ENCODE peak calls at places on chromosomes 13 and 19, in four cellular contexts. One of them, this sample, is unnamed.

GRCh38 chr19:35318679-35319448 is 10.1 kb upstream of the CD22 start:
- DNase-seq in GM12878: no peak
- DNase-seq in HepG2: peak
- DNase-seq in K562: peak
- DNase-seq in this sample: no peak

GRCh38 chr13:80840313-80840976 is 499.5 kb upstream of the SPRY2 start:
- DNase-seq in GM12878: no peak
- DNase-seq in HepG2: no peak
- DNase-seq in K562: no peak
- DNase-seq in this sample: no peak

GRCh38 chr13:114309806-114310410 is 4.4 kb upstream of the CHAMP1 start:
- DNase-seq in GM12878: no peak
- DNase-seq in HepG2: no peak
- DNase-seq in K562: no peak
- DNase-seq in this sample: no peak

GRCh38 chr13:78562237-78562889 is 41.0 kb downstream of the POU4F1 start:
- DNase-seq in GM12878: no peak
- DNase-seq in HepG2: no peak
- DNase-seq in K562: no peak
- DNase-seq in this sample: no peak

GRCh38 chr19:52170863-52171320 is 529 bp downstream of the ZNF836 start:
- DNase-seq in GM12878: no peak
- DNase-seq in HepG2: no peak
- DNase-seq in K562: no peak
- DNase-seq in this sample: peak

GRCh38 chr19:11130824-11131455 is 24.6 kb downstream of the SPC24 start:
- DNase-seq in GM12878: no peak
- DNase-seq in HepG2: peak
- DNase-seq in K562: peak
- DNase-seq in this sample: peak

GRCh38 chr13:24612726-24613125 is 67.5 kb upstream of the ATP12A start:
- DNase-seq in GM12878: no peak
- DNase-seq in HepG2: no peak
- DNase-seq in K562: no peak
- DNase-seq in this sample: no peak

GRCh38 chr13:36815069-36815468 is 4.0 kb upstream of the RFXAP start:
- DNase-seq in GM12878: no peak
- DNase-seq in HepG2: peak
- DNase-seq in K562: peak
- DNase-seq in this sample: no peak

GRCh38 chr19:3963458-3964255 is 7.2 kb downstream of the DAPK3 start:
- DNase-seq in GM12878: no peak
- DNase-seq in HepG2: no peak
- DNase-seq in K562: no peak
- DNase-seq in this sample: no peak

GRCh38 chr19:50301607-50301971 is 27.6 kb downstream of the KCNC3 start:
- DNase-seq in GM12878: no peak
- DNase-seq in HepG2: no peak
- DNase-seq in K562: no peak
- DNase-seq in this sample: no peak

GRCh38 chr13:30165791-30166190 is 141.6 kb downstream of the KATNAL1 start:
- DNase-seq in GM12878: no peak
- DNase-seq in HepG2: no peak
- DNase-seq in K562: no peak
- DNase-seq in this sample: no peak

GRCh38 chr19:3028305-3029069 is 593 bp downstream of the TLE2 start:
- DNase-seq in GM12878: no peak
- DNase-seq in HepG2: no peak
- DNase-seq in K562: no peak
- DNase-seq in this sample: peak

DNA sequence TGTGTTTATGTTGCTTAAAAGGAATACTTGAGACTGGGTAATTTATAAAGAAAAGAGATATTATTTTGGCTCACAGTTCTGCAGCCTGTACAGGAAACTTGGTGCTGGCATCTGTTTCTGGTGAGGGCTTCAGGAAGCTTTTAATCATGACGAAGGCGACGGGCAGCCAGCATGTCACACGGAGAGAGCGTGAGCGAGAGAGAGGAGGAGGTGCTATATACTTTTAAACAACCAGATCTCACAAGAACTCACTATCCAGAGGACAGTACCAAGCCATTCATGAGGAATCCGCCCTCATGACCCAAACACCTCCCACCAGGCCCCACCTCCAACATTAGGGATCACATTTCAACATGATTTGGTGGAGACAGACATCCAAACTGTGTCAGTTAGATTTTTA is 163.4 kb upstream of the TSC22D1 start:
- DNase-seq in GM12878: no peak
- DNase-seq in HepG2: no peak
- DNase-seq in K562: no peak
- DNase-seq in this sample: no peak
- TF ChIP-seq ETV6 in GM12878: no peak
- TF ChIP-seq ETV6 in HepG2: no peak
- TF ChIP-seq ETV6 in K562: no peak
- TF ChIP-seq ETV6 in this sample: no peak

DNA sequence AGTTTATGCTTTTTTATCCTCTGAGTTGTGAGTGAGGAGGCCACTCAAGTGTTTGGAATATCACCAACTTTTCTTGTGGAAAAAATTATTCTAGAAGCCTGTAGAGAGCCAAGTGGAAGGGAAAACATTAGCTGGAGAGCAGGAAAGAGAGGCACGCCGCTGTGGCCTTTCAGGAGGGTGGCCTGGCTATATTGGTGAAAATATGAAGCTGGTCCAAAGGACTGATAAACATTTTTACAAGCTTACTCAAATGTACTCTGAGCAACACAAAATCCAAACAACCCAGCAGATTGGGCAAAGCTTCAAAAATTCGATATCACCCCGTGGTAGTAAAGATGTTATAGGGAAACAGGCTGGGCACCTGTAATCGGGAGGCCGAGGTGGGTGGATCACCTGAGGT is 2.4 kb upstream of the EIF3G start:
- DNase-seq in GM12878: no peak
- DNase-seq in HepG2: no peak
- DNase-seq in K562: no peak
- DNase-seq in this sample: no peak
- TF ChIP-seq ESRRA in GM12878: no peak
- TF ChIP-seq ESRRA in HepG2: no peak
- TF ChIP-seq ESRRA in K562: no peak
- TF ChIP-seq ESRRA in this sample: no peak

GRCh38 chr13:41520016-41520698 is 62.8 kb downstream of the RGCC start:
- DNase-seq in GM12878: no peak
- DNase-seq in HepG2: no peak
- DNase-seq in K562: no peak
- DNase-seq in this sample: no peak

GRCh38 chr13:41528021-41528420 is 70.7 kb downstream of the RGCC start:
- DNase-seq in GM12878: no peak
- DNase-seq in HepG2: no peak
- DNase-seq in K562: no peak
- DNase-seq in this sample: no peak

GRCh38 chr13:41520699-41521630 is 63.6 kb downstream of the RGCC start:
- DNase-seq in GM12878: no peak
- DNase-seq in HepG2: no peak
- DNase-seq in K562: no peak
- DNase-seq in this sample: no peak

GRCh38 chr13:41523396-41523795 is 66.0 kb downstream of the RGCC start:
- DNase-seq in GM12878: no peak
- DNase-seq in HepG2: no peak
- DNase-seq in K562: no peak
- DNase-seq in this sample: no peak
- TF ChIP-seq TCF7 in GM12878: no peak
- TF ChIP-seq TCF7 in HepG2: no peak
- TF ChIP-seq TCF7 in K562: no peak
- TF ChIP-seq TCF7 in this sample: no peak

GRCh38 chr19:45682908-45683307 is 8.8 kb downstream of the SNRPD2 start:
- DNase-seq in GM12878: no peak
- DNase-seq in HepG2: no peak
- DNase-seq in K562: no peak
- DNase-seq in this sample: no peak

GRCh38 chr19:45676851-45677263 is 8.8 kb downstream of the GIPR start:
- DNase-seq in GM12878: no peak
- DNase-seq in HepG2: no peak
- DNase-seq in K562: no peak
- DNase-seq in this sample: no peak

GRCh38 chr19:45681391-45682015 is 10.2 kb downstream of the SNRPD2 start:
- DNase-seq in GM12878: no peak
- DNase-seq in HepG2: peak
- DNase-seq in K562: peak
- DNase-seq in this sample: peak

GRCh38 chr19:45677351-45678230 is 9.6 kb downstream of the GIPR start:
- DNase-seq in GM12878: peak
- DNase-seq in HepG2: peak
- DNase-seq in K562: peak
- DNase-seq in this sample: peak

GRCh38 chr19:45682117-45682516 is 9.6 kb downstream of the SNRPD2 start:
- DNase-seq in GM12878: no peak
- DNase-seq in HepG2: no peak
- DNase-seq in K562: no peak
- DNase-seq in this sample: no peak
- TF ChIP-seq ETV6 in GM12878: no peak
- TF ChIP-seq ETV6 in HepG2: no peak
- TF ChIP-seq ETV6 in K562: no peak
- TF ChIP-seq ETV6 in this sample: no peak

DNA sequence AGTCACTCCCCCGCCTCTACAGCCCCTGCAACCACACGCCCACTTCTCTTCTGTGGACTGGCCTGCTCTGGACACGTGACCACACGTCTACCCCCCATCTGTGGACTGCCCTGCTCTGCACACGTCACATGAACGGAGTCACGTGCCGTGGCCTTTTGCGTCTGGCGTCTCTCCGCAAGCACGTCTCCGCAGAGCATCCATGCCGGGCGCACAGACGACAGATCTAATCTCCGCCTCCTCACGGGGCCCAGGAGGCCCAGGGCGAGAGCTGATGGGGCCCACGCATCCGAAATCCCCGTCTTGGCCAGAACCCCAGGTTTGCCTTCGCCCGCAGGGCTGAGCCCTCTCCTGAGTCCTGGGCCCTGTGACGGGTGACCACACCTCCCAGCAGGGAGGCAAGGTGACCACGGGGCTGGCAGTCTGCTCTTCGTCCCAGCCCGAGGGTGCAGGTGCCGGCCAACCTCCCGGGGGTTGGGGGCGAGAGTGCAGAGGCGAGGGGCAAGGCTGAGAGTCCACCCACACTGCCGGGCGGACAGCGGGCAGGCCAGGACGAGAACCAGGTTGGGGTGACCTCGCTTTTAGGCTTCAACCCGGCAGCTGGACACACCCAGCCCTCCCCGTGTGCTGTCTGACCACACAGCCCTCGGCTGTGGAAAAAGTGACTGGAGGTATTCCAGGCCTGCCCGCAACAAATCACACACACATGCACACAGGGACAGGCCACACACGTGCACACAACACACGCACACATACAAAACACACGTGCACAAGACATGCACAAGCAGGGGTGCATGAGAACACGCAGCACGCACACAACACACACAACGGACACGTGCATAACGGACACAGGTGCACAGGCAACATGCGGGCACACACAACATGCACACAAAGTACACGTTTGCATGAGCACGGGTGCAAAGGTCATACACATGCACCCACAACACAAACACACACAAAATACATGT is 3.9 kb downstream of the SBNO2 start:
- DNase-seq in GM12878: no peak
- DNase-seq in HepG2: no peak
- DNase-seq in K562: no peak
- DNase-seq in this sample: peak
- TF ChIP-seq ESRRA in GM12878: no peak
- TF ChIP-seq ESRRA in HepG2: no peak
- TF ChIP-seq ESRRA in K562: no peak
- TF ChIP-seq ESRRA in this sample: no peak

DNA sequence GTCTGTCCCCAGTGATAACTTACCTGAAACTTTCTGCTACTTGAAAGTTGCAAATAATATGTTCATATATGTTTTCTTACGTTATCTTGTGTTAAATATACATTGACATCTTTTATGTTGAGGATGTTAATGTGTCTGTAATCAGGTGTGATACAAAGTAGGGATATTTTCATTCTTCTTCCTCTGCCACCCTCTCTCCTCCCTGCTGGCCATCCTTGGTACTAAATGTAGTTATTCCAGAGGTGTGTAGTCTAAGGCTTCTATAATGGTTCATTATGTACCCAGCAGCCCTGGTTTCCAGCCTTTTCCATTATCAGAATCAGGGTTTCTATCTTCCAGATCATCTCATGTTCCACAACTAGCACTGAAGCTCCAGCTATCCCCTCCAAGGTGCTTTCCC is 606.7 kb upstream of the KLHL1 start:
- DNase-seq in GM12878: no peak
- DNase-seq in HepG2: no peak
- DNase-seq in K562: no peak
- DNase-seq in this sample: no peak
- TF ChIP-seq TCF7 in GM12878: no peak
- TF ChIP-seq TCF7 in HepG2: no peak
- TF ChIP-seq TCF7 in K562: no peak
- TF ChIP-seq TCF7 in this sample: no peak

DNA sequence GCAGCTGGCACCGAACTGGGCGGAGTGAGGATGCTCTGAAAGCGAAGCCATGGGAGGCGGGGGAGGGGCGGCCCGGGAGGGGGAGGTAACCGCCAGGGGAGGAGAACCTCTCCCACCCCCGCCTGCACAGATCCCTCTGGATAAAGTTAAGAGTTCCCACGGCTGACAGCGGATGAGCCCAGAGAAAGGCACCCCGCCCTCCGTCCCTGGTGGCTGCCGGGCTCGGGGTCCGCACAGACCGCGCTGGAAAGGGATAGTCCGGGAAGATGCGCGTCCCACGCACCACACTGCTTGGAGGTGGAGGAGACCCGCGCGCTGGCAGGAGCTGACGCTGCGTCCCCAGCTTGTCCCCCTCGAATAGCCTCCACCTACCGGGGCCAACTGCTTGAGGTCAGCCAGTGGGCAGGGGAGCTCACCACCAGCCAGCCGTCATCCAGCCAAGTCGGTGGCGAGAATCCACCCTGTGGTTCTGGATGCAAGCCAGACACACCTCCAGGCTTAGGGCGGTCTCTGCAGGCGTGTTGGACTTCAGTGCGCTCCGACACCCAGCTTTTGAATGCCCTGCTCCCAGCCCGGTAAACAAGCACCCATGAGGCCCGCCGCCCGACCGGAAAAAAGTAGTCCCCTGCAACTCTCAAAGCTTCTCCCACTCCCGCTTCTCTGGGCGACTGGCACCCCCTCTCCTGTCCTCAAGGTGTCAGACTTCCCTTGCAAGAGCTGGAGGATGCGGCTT is at the start of gene TRPC4:
- DNase-seq in GM12878: no peak
- DNase-seq in HepG2: peak
- DNase-seq in K562: peak
- DNase-seq in this sample: peak
- TF ChIP-seq ETV6 in GM12878: no peak
- TF ChIP-seq ETV6 in HepG2: no peak
- TF ChIP-seq ETV6 in K562: no peak
- TF ChIP-seq ETV6 in this sample: no peak

GRCh38 chr13:50809133-50810090 is 34.1 kb downstream of the DLEU7 start:
- DNase-seq in GM12878: no peak
- DNase-seq in HepG2: no peak
- DNase-seq in K562: no peak
- DNase-seq in this sample: no peak
- TF ChIP-seq ESRRA in GM12878: no peak
- TF ChIP-seq ESRRA in HepG2: no peak
- TF ChIP-seq ESRRA in K562: no peak
- TF ChIP-seq ESRRA in this sample: no peak

This sample was measured in WTC11.